ENCODE peak calls at places on chromosome X, in ten cellular contexts. Q is activated T-helper 1 cell treated with anti-CD3 and anti-CD28 coated beads, Interleukin-12 subunit alpha, Interleukin-12 subunit beta, Interleukin-2, Interleukin-4 antibody, amounts not matched to agents 30 ng/mL and 10 ng/mL and 1 ng/mL, durations not matched to agents 14 hours and 24 hours and 36 hours; K is GM13976; M is cardiac muscle cell; N is head of caudate nucleus; J is Daoy; U is lung microvascular endothelial cell; T is SW480; P is stimulated activated CD4-positive, alpha-beta T cell treated with anti-CD3 and anti-CD28 coated beads, Interleukin-1b, Interleukin-23, amount 100 ng/mL, for 24 hours; D is left ventricle myocardium inferior. R is an unnamed sample.

GRCh38 chrX:23694606-23695005 is 27.3 kb downstream of the PRDX4 start:
- DNase-seq in Q (peak), K (peak), M (peak), N (peak), J (peak), U (peak), T (peak), P (no peak), D (peak), R (no peak)

GRCh38 chrX:45479835-45480422 is 279.3 kb upstream of the DIPK2B start:
- DNase-seq in Q (no peak), K (no peak), M (peak), N (no peak), J (peak), U (peak), T (peak), P (no peak), D (no peak), R (no peak)

GRCh38 chrX:19462231-19462630 is 53.1 kb downstream of the MAP3K15 start:
- DNase-seq in Q (no peak), K (no peak), M (no peak), N (no peak), J (no peak), U (no peak), T (no peak), P (no peak), D (no peak), R (no peak)

GRCh38 chrX:45621356-45622041 is 420.8 kb upstream of the DIPK2B start:
- DNase-seq in Q (no peak), K (no peak), M (peak), N (no peak), J (peak), U (peak), T (no peak), P (no peak), D (no peak), R (no peak)

GRCh38 chrX:56943264-56943663 is 52.1 kb downstream of the SPIN3 start:
- DNase-seq in Q (no peak), K (no peak), M (no peak), N (no peak), J (no peak), U (no peak), T (no peak), P (no peak), D (no peak), R (no peak)

GRCh38 chrX:69088171-69088938 is 76.9 kb downstream of the PJA1 start:
- DNase-seq in Q (no peak), K (no peak), M (peak), N (no peak), J (no peak), U (no peak), T (no peak), P (no peak), D (no peak), R (no peak)

GRCh38 chrX:19886888-19887531 is 390 bp downstream of the SH3KBP1 start:
- DNase-seq in Q (no peak), K (peak), M (peak), N (peak), J (peak), U (no peak), T (no peak), P (no peak), D (peak), R (no peak)

GRCh38 chrX:79366888-79367749 is at the start of gene ITM2A:
- DNase-seq in Q (peak), K (peak), M (peak), N (peak), J (no peak), U (peak), T (no peak), P (peak), D (peak), R (peak)

GRCh38 chrX:81195712-81196111 is 6.0 kb downstream of the HMGN5 start:
- DNase-seq in Q (peak), K (no peak), M (peak), N (peak), J (peak), U (peak), T (peak), P (peak), D (peak), R (no peak)

GRCh38 chrX:21735038-21735752 is 22.7 kb downstream of the SMPX start:
- DNase-seq in Q (no peak), K (no peak), M (no peak), N (no peak), J (peak), U (no peak), T (no peak), P (no peak), D (no peak), R (no peak)

GRCh38 chrX:97039363-97040029 is 155.8 kb downstream of the RPA4 start:
- DNase-seq in Q (no peak), K (no peak), M (peak), N (peak), J (no peak), U (peak), T (no peak), P (no peak), D (peak), R (no peak)

R was measured in KG1.